ENCODE peak calls at places on chromosomes 11 and 22, in eight cellular contexts. Y is NT2/D1; M is stimulated activated CD4-positive, alpha-beta T cell treated with anti-CD3 and anti-CD28 coated beads, Interleukin-4, amount 100 ng/mL, for 48 hours; A is stimulated activated CD8-positive, alpha-beta memory T cell treated with anti-CD3 and anti-CD28 coated beads, Interleukin-2, amount 100 ng/mL, for 1 hour; H is spleen; R is HL-60; W is Calu3; V is foreskin keratinocyte. E is an unnamed sample.

GRCh38 chr11:2649400-2649799 is 50.4 kb downstream of the KCNQ1OT1 start:
- DNase-seq in M (no peak), R (no peak), W (no peak), V (no peak), Y (no peak), A (no peak), H (no peak), E (no peak)

GRCh38 chr11:79768343-79768742 is 327.5 kb upstream of the TENM4 start:
- DNase-seq in A (no peak), M (no peak), H (no peak), V (no peak), Y (no peak), R (no peak), W (no peak), E (no peak)

GRCh38 chr22:36860821-36861659 is at the start of gene NCF4:
- DNase-seq in M (peak; percentile 32), V (no peak), Y (no peak), R (peak; percentile 99), W (no peak), A (no peak), H (peak; percentile 95), E (no peak)

GRCh38 chr11:94786264-94787126 is 18.3 kb downstream of the AMOTL1 start:
- DNase-seq in V (no peak), H (no peak), M (no peak), R (no peak), W (peak; percentile 23), A (no peak), Y (no peak), E (peak; percentile 39)

GRCh38 chr22:23715811-23716355 is 25.1 kb downstream of the RGL4 start:
- DNase-seq in A (no peak), Y (no peak), W (no peak), V (no peak), H (peak; percentile 76), R (peak; percentile 57), M (no peak), E (peak; percentile 33)

GRCh38 chr22:25900880-25901279 is 158.9 kb downstream of the MYO18B start:
- DNase-seq in Y (no peak), H (no peak), M (no peak), W (no peak), V (no peak), R (no peak), A (no peak), E (no peak)

GRCh38 chr11:120648706-120649250 is 137.2 kb downstream of the GRIK4 start:
- DNase-seq in W (no peak), Y (no peak), M (no peak), V (no peak), A (no peak), H (peak; percentile 51), R (no peak), E (no peak)

GRCh38 chr22:46067159-46068111 is 82.9 kb upstream of the PPARA start:
- DNase-seq in R (no peak), W (peak; percentile 26), A (no peak), H (peak; percentile 48), Y (no peak), M (no peak), V (no peak), E (no peak)

GRCh38 chr11:79414644-79415317 is 26.0 kb downstream of the TENM4 start:
- DNase-seq in M (no peak), R (no peak), W (no peak), V (peak; percentile 74), H (no peak), Y (no peak), A (no peak), E (no peak)

GRCh38 chr11:78037056-78037455 is 14.0 kb upstream of the KCTD14 start:
- DNase-seq in W (peak; percentile 37), M (no peak), V (no peak), Y (no peak), H (no peak), R (no peak), A (no peak), E (no peak)

GRCh38 chr11:9330387-9331384 is 16.3 kb upstream of the TMEM41B start:
- DNase-seq in W (no peak), Y (no peak), H (no peak), R (no peak), M (no peak), A (no peak), V (peak; percentile 77), E (no peak)

GRCh38 chr11:44596541-44597276 is 31.2 kb downstream of the CD82 start:
- DNase-seq in A (no peak), M (peak; percentile 58), R (no peak), V (no peak), W (no peak), Y (no peak), H (no peak), E (peak; percentile 83)

GRCh38 chr11:125164422-125165110 is at the start of gene PKNOX2:
- DNase-seq in H (peak; percentile 88), R (peak; percentile 55), V (no peak), W (peak; percentile 71), M (peak; percentile 57), Y (peak; percentile 80), A (peak; percentile 9), E (peak; percentile 71)

E was measured in SW480.